ENCODE peak calls at places on chromosomes 16 and 17, in seven cellular contexts. X is RWPE1, K is GM23338, M is astrocyte of the cerebellum, J is AG09319, C is thoracic aorta, S is suprapubic skin. O is an unnamed sample.
A peak's percentile ranks its signal among the peaks of the same experiment; 100 is the strongest.

GRCh38 chr17:74243013-74243755 is 29.8 kb downstream of the TTYH2 start:
- DNase-seq in X (no peak), K (no peak), M (no peak), J (no peak), C (no peak), S (no peak), O (no peak)

GRCh38 chr17:12789976-12790805 is 893 bp downstream of the ARHGAP44 start:
- DNase-seq in X (peak; percentile 10), K (peak; percentile 71), M (no peak), J (no peak), C (no peak), S (peak; percentile 56), O (no peak)

GRCh38 chr16:27951752-27952151 is 111.8 kb downstream of the GSG1L start:
- DNase-seq in X (no peak), K (no peak), M (no peak), J (no peak), C (no peak), S (peak; percentile 0), O (peak; percentile 2)

GRCh38 chr16:49458221-49458620 is 84.6 kb downstream of the C16orf78 start:
- DNase-seq in X (no peak), K (no peak), M (no peak), J (no peak), C (no peak), S (peak; percentile 31), O (no peak)

GRCh38 chr16:84072014-84072413 is 29.4 kb upstream of the SLC38A8 start:
- DNase-seq in X (peak; percentile 55), K (no peak), M (no peak), J (no peak), C (no peak), S (no peak), O (no peak)

GRCh38 chr17:36534881-36535668 is at the start of gene PIGW:
- DNase-seq in X (peak; percentile 91), K (peak; percentile 95), M (peak; percentile 59), J (peak; percentile 64), C (peak; percentile 51), S (peak; percentile 93), O (no peak)

GRCh38 chr16:4900750-4901149 is 36.2 kb downstream of the PPL start:
- DNase-seq in X (no peak), K (no peak), M (no peak), J (no peak), C (no peak), S (no peak), O (no peak)

GRCh38 chr17:78790552-78790951 is 8.5 kb upstream of the CYTH1 start:
- DNase-seq in X (no peak), K (no peak), M (no peak), J (no peak), C (no peak), S (no peak), O (no peak)

DNA sequence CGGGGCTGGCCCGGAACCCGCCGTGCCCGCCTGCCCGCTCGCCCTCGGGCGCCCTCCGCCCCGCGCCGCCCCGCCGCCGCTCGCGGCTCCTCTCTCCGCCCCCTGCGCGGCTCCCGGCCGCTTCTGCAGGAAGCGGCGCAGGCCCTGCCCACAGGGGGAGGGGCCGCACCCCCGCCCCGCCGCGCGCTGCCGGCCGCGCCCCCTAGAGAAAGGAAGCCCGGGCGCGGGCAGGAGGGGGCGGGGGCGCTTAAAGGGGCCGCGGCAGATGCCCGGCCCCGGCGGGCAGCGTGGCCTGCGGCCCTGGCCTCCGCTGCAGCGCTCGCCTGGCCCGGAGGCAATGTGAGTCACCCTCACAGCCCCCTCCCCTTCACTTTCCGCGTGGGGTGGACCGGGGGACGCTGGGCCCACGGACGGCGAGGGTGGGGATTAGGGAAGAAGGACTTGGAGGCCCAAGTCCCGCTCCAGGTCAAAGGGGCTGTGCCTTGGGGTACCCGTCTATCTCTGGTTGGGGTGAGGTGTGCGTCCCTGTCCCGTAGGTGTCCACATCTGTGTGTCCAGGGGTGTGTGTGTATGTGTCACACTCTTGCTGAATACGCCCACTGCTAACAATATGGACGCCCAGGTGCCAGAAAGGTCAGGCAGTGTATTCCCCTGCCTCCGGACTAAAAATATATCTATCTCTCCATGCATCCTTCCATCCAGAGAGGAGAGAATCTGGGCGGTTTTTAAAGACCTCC is at the start of gene GIT1:
- DNase-seq in X (peak; percentile 89), K (peak; percentile 94), M (no peak), J (peak; percentile 54), C (no peak), S (no peak), O (no peak)
- TF ChIP-seq CTCF in X (no peak), K (no peak), M (no peak), J (no peak), C (no peak), S (no peak), O (no peak)

DNA sequence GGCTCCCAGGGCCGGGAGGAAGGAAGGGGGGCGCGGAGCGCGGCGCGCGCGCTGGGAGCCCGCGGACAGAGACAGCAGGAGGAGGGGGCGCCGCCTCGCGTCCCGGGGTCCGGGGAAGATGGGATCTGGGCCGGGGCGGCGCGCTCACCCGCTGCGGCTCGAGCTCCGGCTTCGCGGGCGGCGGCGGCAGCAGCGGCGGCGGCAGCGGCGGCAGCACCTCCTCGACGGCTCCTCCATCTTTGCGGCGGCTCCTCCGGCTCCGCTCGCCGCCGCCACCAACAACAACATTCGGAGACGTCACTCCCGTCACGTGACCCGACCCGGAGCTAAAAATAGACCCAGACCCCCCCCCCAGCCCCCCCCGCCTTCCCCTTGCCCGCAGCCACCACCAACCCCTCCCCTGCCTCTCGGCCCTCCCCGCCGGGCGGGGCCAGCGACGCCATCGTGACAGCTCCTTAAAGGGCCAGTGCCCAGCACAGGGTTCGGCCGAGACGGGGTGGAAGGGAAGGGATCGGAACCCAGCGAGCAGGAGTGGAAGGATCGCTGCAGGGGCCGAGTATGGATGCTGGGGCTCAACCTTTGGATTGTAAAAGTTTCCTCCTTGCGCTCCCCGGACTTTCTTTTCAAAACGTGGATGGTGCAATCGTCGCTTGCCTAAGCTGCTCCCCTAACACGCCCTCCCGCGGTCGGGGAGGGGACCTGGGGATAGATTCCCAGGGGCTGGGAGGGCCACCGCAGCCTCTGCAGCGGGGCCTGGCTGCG is at the start of gene HDAC5:
- DNase-seq in X (peak; percentile 95), K (peak; percentile 97), M (peak; percentile 84), J (peak; percentile 85), C (peak; percentile 90), S (peak; percentile 98), O (peak; percentile 46)
- TF ChIP-seq CTCF in X (peak; percentile 63), K (peak; percentile 53), M (peak; percentile 61), J (peak; percentile 61), C (peak; percentile 41), S (peak; percentile 60), O (peak; percentile 74)

GRCh38 chr16:76265434-76266045 is 11.7 kb upstream of the CNTNAP4 start:
- DNase-seq in X (peak; percentile 8), K (peak; percentile 87), M (peak; percentile 9), J (no peak), C (no peak), S (no peak), O (no peak)
- TF ChIP-seq CTCF in X (peak; percentile 62), K (peak; percentile 66), M (peak; percentile 73), J (no peak), C (no peak), S (no peak), O (peak; percentile 36)

DNA sequence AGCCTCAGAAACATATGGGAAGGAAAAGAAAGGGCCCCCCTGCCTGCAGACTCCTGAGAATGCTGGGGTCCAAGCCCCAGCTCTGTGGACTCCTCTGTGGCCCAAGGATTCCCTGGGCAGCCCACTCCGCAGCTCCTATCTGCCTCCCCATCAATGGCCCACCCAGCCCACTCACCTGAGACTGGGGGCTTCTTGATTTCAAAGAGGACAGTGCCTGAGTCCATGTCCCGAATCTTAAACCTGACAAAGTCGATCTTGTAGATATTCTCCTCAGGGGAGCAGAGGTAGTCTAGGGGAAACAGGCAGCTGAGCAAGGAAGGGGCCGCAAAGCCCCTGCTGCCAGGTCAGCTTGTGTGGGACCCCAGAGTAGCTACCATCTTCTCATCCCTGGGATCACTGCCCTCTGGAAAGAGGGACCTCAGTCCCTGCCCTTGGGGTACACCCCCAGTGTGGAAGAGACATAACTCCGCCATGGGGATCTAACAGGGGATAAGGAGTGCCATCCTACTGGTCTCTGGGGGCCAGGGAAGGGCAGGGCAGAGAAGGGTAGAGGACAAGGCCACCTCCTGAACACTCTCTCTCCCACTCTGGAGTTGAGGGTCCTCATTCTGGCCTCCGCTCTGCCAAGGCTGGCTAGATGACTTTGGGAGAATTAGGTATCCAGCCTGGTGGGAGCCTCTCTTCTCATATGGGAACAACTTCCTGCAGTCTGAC is 3.9 kb downstream of the UNC119 start:
- DNase-seq in X (no peak), K (no peak), M (no peak), J (no peak), C (no peak), S (no peak), O (no peak)
- TF ChIP-seq CTCF in X (no peak), K (no peak), M (no peak), J (no peak), C (peak; percentile 12), S (no peak), O (no peak)

GRCh38 chr17:45648642-45649041 is 135.5 kb upstream of the CRHR1 start:
- DNase-seq in X (no peak), K (peak; percentile 76), M (no peak), J (no peak), C (no peak), S (no peak), O (no peak)

GRCh38 chr17:45649796-45650195 is 134.3 kb upstream of the CRHR1 start:
- DNase-seq in X (no peak), K (no peak), M (no peak), J (no peak), C (no peak), S (no peak), O (no peak)

GRCh38 chr17:45653616-45654015 is 130.5 kb upstream of the CRHR1 start:
- DNase-seq in X (no peak), K (no peak), M (no peak), J (no peak), C (no peak), S (no peak), O (no peak)

GRCh38 chr17:45651145-45651713 is 132.9 kb upstream of the CRHR1 start:
- DNase-seq in X (no peak), K (no peak), M (no peak), J (no peak), C (no peak), S (no peak), O (no peak)

GRCh38 chr17:45650601-45651000 is 133.5 kb upstream of the CRHR1 start:
- DNase-seq in X (no peak), K (no peak), M (no peak), J (no peak), C (no peak), S (no peak), O (no peak)
- TF ChIP-seq CTCF in X (no peak), K (no peak), M (no peak), J (no peak), C (no peak), S (no peak), O (no peak)

GRCh38 chr17:39609416-39610025 is 1.8 kb upstream of the NEUROD2 start:
- DNase-seq in X (no peak), K (no peak), M (no peak), J (no peak), C (no peak), S (no peak), O (no peak)
- TF ChIP-seq CTCF in X (no peak), K (no peak), M (no peak), J (no peak), C (no peak), S (no peak), O (no peak)

GRCh38 chr17:80890551-80890930 is 101.1 kb upstream of the CHMP6 start:
- DNase-seq in X (no peak), K (no peak), M (no peak), J (no peak), C (no peak), S (no peak), O (no peak)
- TF ChIP-seq CTCF in X (no peak), K (peak; percentile 22), M (no peak), J (no peak), C (no peak), S (no peak), O (no peak)